ENCODE peak calls at places on chromosomes 11 and 22, in six cellular contexts. V is AG10803, F is NB4, G is GM12878, C is GM12865, X is brain microvascular endothelial cell. J is an unnamed sample.
A peak's percentile ranks its signal among the peaks of the same experiment; 100 is the strongest.

GRCh38 chr11:126145954-126146353 is 65.5 kb downstream of the RPUSD4 start:
- DNase-seq in V (no peak), F (no peak), G (no peak), C (no peak), X (no peak), J (no peak)

GRCh38 chr11:1301220-1302000 is 8.0 kb downstream of the TOLLIP start:
- DNase-seq in V (no peak), F (peak; percentile 19), G (no peak), C (no peak), X (no peak), J (no peak)

GRCh38 chr11:43582837-43583462 is 97.6 kb upstream of the HSD17B12 start:
- DNase-seq in V (no peak), F (no peak), G (no peak), C (no peak), X (no peak), J (no peak)

GRCh38 chr11:90235536-90235935 is 12.7 kb upstream of the CHORDC1 start:
- DNase-seq in V (no peak), F (no peak), G (no peak), C (no peak), X (peak; percentile 41), J (peak; percentile 8)

GRCh38 chr11:93288079-93288478 is 42.5 kb upstream of the DEUP1 start:
- DNase-seq in V (no peak), F (no peak), G (peak; percentile 44), C (peak; percentile 79), X (no peak), J (no peak)

GRCh38 chr11:66497206-66497605 is 13.2 kb upstream of the BBS1 start:
- DNase-seq in V (no peak), F (no peak), G (no peak), C (no peak), X (no peak), J (no peak)

GRCh38 chr11:14537134-14537599 is 17.0 kb upstream of the PSMA1 start:
- DNase-seq in V (peak; percentile 8), F (peak; percentile 70), G (no peak), C (peak; percentile 55), X (peak; percentile 31), J (peak; percentile 55)

GRCh38 chr22:39241632-39242388 is 3.0 kb downstream of the PDGFB start:
- DNase-seq in V (no peak), F (no peak), G (no peak), C (no peak), X (no peak), J (no peak)

GRCh38 chr11:41578421-41579047 is 119.1 kb upstream of the LRRC4C start:
- DNase-seq in V (no peak), F (no peak), G (no peak), C (peak; percentile 64), X (no peak), J (peak; percentile 12)

GRCh38 chr11:103872748-103873147 is 163.7 kb upstream of the DDI1 start:
- DNase-seq in V (no peak), F (no peak), G (no peak), C (no peak), X (no peak), J (no peak)

GRCh38 chr11:17700991-17701390 is 18.4 kb upstream of the MYOD1 start:
- DNase-seq in V (no peak), F (no peak), G (no peak), C (no peak), X (no peak), J (no peak)

GRCh38 chr22:19875531-19876313 is 21.0 kb upstream of the GNB1L start:
- DNase-seq in V (no peak), F (no peak), G (no peak), C (no peak), X (peak; percentile 52), J (peak; percentile 56)

GRCh38 chr11:122439911-122440782 is 215.4 kb upstream of the UBASH3B start:
- DNase-seq in V (peak; percentile 49), F (peak; percentile 41), G (no peak), C (no peak), X (peak; percentile 34), J (peak; percentile 27)

GRCh38 chr11:68297812-68298658 is 14.4 kb upstream of the LRP5 start:
- DNase-seq in V (peak; percentile 62), F (peak; percentile 83), G (no peak), C (peak; percentile 84), X (peak; percentile 61), J (peak; percentile 67)

GRCh38 chr11:33234397-33235168 is 22.6 kb upstream of the HIPK3 start:
- DNase-seq in V (peak; percentile 1), F (no peak), G (no peak), C (no peak), X (no peak), J (peak; percentile 28)

GRCh38 chr11:106156290-106156937 is 79.0 kb downstream of the AASDHPPT start:
- DNase-seq in V (peak; percentile 77), F (peak; percentile 54), G (peak; percentile 12), C (peak; percentile 38), X (peak; percentile 67), J (peak; percentile 90)

GRCh38 chr11:65420506-65421203 is 1.9 kb upstream of the NEAT1 start:
- DNase-seq in V (no peak), F (no peak), G (no peak), C (no peak), X (no peak), J (no peak)

GRCh38 chr11:124113890-124114289 is 1.4 kb upstream of the VWA5A start:
- DNase-seq in V (no peak), F (no peak), G (no peak), C (no peak), X (no peak), J (peak; percentile 21)

GRCh38 chr11:79438631-79439429 is 2.0 kb downstream of the TENM4 start:
- DNase-seq in V (peak; percentile 48), F (no peak), G (no peak), C (no peak), X (no peak), J (no peak)

GRCh38 chr11:23696712-23697111 is 800.1 kb upstream of the LUZP2 start:
- DNase-seq in V (no peak), F (no peak), G (no peak), C (no peak), X (no peak), J (no peak)

GRCh38 chr22:30253205-30253852 is 6.8 kb upstream of the LIF start:
- DNase-seq in V (no peak), F (peak; percentile 47), G (no peak), C (no peak), X (peak; percentile 87), J (peak; percentile 66)

GRCh38 chr22:29245626-29246385 is 22.0 kb downstream of the RHBDD3 start:
- DNase-seq in V (peak; percentile 61), F (peak; percentile 78), G (no peak), C (peak; percentile 79), X (peak; percentile 53), J (peak; percentile 79)

GRCh38 chr22:36510966-36511881 is 4.4 kb upstream of the FOXRED2 start:
- DNase-seq in V (peak; percentile 48), F (peak; percentile 55), G (no peak), C (peak; percentile 60), X (peak; percentile 51), J (peak; percentile 67)

GRCh38 chr11:1298695-1299492 is 10.5 kb downstream of the TOLLIP start:
- DNase-seq in V (peak; percentile 81), F (peak; percentile 92), G (no peak), C (no peak), X (no peak), J (peak; percentile 81)

DNA sequence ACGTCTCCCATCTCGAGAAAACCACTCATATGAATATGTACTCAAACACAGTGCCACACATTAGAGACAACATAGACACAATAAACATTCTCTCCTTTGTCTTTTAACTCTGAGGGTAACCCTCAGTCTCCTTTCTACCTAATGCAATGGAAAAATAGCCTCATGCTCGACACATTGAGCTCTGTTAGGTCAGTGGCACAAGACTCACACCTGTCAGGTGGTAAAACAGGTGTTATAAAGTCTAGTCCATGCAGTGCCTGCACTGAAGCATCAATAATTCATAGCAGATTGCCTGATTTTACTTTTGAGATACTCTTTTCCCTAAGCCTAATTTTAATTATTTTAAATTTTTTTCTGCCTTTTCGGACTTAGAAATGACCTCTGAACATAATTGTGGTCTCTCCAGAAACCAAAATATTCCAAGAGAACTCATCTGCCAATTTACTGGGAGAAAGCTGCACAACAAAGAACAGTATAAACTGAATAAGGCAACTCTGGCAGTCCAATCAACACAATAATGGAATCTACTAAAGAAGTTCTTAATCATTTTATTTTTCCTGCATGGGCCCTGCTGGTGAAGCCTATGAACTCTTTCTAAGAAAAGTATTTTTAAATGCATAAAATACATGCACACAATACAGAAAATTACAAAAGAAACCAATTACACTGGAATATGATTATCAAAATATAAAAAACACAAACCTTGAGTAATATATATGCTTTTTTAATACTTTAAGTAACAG is 9.9 kb downstream of the RDX start:
- DNase-seq in V (no peak), F (no peak), G (no peak), C (no peak), X (no peak), J (no peak)
- TF ChIP-seq CTCF in V (no peak), F (no peak), G (no peak), C (no peak), X (no peak), J (peak; percentile 10)

GRCh38 chr22:42446151-42446550 is 13.9 kb upstream of the NFAM1 start:
- DNase-seq in V (no peak), F (no peak), G (no peak), C (no peak), X (no peak), J (no peak)
- H3K4me3 ChIP-seq in V (no peak overlapping the region), F (no peak overlapping the region), G (no peak overlapping the region), C (no peak overlapping the region), X (no peak overlapping the region), J (no peak overlapping the region)

GRCh38 chr11:45333506-45333971 is 47.4 kb upstream of the SYT13 start:
- DNase-seq in V (peak; percentile 45), F (peak; percentile 37), G (no peak), C (peak; percentile 19), X (peak; percentile 66), J (peak; percentile 86)

GRCh38 chr11:45334410-45334809 is 48.3 kb upstream of the SYT13 start:
- DNase-seq in V (no peak), F (no peak), G (no peak), C (no peak), X (no peak), J (no peak)

GRCh38 chr11:45333023-45333422 is 46.9 kb upstream of the SYT13 start:
- DNase-seq in V (no peak), F (no peak), G (no peak), C (no peak), X (no peak), J (peak; percentile 8)

GRCh38 chr11:45332486-45332934 is 46.4 kb upstream of the SYT13 start:
- DNase-seq in V (peak; percentile 23), F (peak; percentile 56), G (no peak), C (peak; percentile 39), X (peak; percentile 27), J (peak; percentile 59)

DNA sequence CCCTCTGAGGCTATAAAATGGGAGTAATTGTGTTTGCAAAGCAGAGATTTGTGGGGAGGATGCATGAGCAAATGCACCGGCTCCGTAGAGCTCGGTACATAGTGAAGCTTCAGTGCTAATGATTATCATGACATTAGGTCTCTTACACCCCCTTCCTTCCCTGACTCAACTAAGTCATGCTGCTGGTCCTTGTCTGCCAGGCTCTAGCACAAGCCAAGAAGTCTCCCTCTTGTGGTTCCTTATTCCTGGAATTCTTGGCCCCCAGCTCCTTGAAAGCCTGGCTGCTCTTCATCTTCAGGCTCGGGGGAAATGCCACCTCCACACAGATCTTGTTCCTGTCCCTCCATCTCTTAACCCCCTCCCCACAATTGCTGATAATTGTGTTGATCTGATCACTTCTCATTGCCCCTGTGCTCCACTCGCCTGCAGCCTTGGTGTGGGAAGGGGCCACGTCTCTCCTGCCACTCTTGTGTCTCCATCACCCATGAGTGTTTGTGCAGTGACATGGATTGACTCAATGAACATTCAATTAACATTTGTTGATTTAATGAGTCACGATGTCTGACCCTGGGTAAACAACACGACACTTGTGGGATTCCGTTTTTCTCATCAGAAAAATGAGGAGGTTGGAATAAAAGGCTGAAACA is 45.8 kb upstream of the SYT13 start:
- DNase-seq in V (no peak), F (no peak), G (no peak), C (no peak), X (no peak), J (no peak)
- TF ChIP-seq CTCF in V (no peak), F (no peak), G (no peak), C (no peak), X (no peak), J (no peak)

GRCh38 chr11:114059984-114060401 is 482 bp downstream of the ZBTB16 start:
- DNase-seq in V (no peak), F (peak; percentile 85), G (no peak), C (no peak), X (no peak), J (peak; percentile 64)
- H3K4me3 ChIP-seq in V (peak overlapping the region; percentile 63), F (peak overlapping the region; percentile 74), G (no peak overlapping the region), C (no peak overlapping the region), X (peak overlapping the region; percentile 64), J (peak overlapping the region; percentile 97)

J was measured in cardiac fibroblast.